ENCODE peak calls at places on chromosomes 13 and 19, in nine cellular contexts. J is MCF 10A; U is suprapubic skin; X is mucosa of descending colon; M is activated T-cell treated with anti-CD3 and anti-CD28 coated beads, Interleukin-2, amount 50 U/mL, for 48 hours; S is posterior vena cava; I is fibroblast of the conjunctiva; L is amniotic stem cell; N is GM06990. Q is an unnamed sample.

GRCh38 chr13:75895168-75895567 is 259.0 kb downstream of the LMO7 start:
- DNase-seq in J (no peak), U (no peak), X (no peak), M (no peak), S (no peak), I (no peak), L (no peak), N (no peak), Q (no peak)

GRCh38 chr19:5976768-5977167 is 1.2 kb downstream of the RANBP3 start:
- DNase-seq in J (no peak), U (no peak), X (no peak), M (no peak), S (no peak), I (no peak), L (no peak), N (no peak), Q (no peak)

GRCh38 chr13:32585625-32586021 is 629 bp upstream of the PDS5B start:
- DNase-seq in J (no peak), U (no peak), X (peak; percentile 14), M (peak; percentile 20), S (no peak), I (no peak), L (no peak), N (peak; percentile 14), Q (no peak)

GRCh38 chr19:43450545-43450997 is 14.8 kb downstream of the LYPD3 start:
- DNase-seq in J (no peak), U (no peak), X (no peak), M (no peak), S (no peak), I (no peak), L (peak; percentile 15), N (no peak), Q (no peak)

GRCh38 chr19:5054551-5055456 is 85.9 kb downstream of the KDM4B start:
- DNase-seq in J (no peak), U (no peak), X (no peak), M (no peak), S (no peak), I (no peak), L (no peak), N (no peak), Q (no peak)

GRCh38 chr19:4909172-4909896 is at the start of gene UHRF1:
- DNase-seq in J (peak; percentile 31), U (no peak), X (peak; percentile 7), M (peak; percentile 87), S (no peak), I (no peak), L (no peak), N (peak; percentile 83), Q (no peak)

GRCh38 chr13:59358014-59358413 is 805.7 kb downstream of the DIAPH3 start:
- DNase-seq in J (no peak), U (no peak), X (no peak), M (no peak), S (no peak), I (no peak), L (no peak), N (no peak), Q (no peak)

GRCh38 chr19:10911579-10912363 is 16.7 kb downstream of the YIPF2 start:
- DNase-seq in J (no peak), U (no peak), X (no peak), M (no peak), S (no peak), I (no peak), L (no peak), N (no peak), Q (no peak)

GRCh38 chr19:29650988-29651387 is 14.3 kb upstream of the PLEKHF1 start:
- DNase-seq in J (no peak), U (no peak), X (no peak), M (no peak), S (no peak), I (no peak), L (no peak), N (no peak), Q (no peak)

GRCh38 chr19:9523885-9524474 is 14.5 kb downstream of the ZNF426 start:
- DNase-seq in J (no peak), U (no peak), X (no peak), M (no peak), S (no peak), I (no peak), L (no peak), N (no peak), Q (no peak)

GRCh38 chr19:18464646-18465045 is 26.7 kb upstream of the ISYNA1 start:
- DNase-seq in J (peak; percentile 58), U (no peak), X (peak; percentile 80), M (no peak), S (peak; percentile 92), I (peak; percentile 90), L (peak; percentile 35), N (no peak), Q (peak; percentile 89)

GRCh38 chr19:45782820-45783785 is 813 bp upstream of the DMPK start:
- DNase-seq in J (peak; percentile 83), U (no peak), X (no peak), M (no peak), S (peak; percentile 90), I (peak; percentile 60), L (peak; percentile 81), N (no peak), Q (peak; percentile 94)

GRCh38 chr13:47890146-47890814 is 110.8 kb downstream of the SUCLA2 start:
- DNase-seq in J (peak; percentile 11), U (no peak), X (no peak), M (no peak), S (no peak), I (no peak), L (no peak), N (no peak), Q (no peak)

GRCh38 chr19:55132453-55133129 is 15.2 kb upstream of the PPP1R12C start:
- DNase-seq in J (no peak), U (no peak), X (no peak), M (no peak), S (no peak), I (no peak), L (no peak), N (no peak), Q (no peak)

GRCh38 chr19:29524912-29525870 is 603 bp upstream of the VSTM2B start:
- DNase-seq in J (no peak), U (no peak), X (no peak), M (peak; percentile 24), S (peak; percentile 75), I (no peak), L (no peak), N (no peak), Q (no peak)

GRCh38 chr13:59982631-59983382 is 180.9 kb downstream of the DIAPH3 start:
- DNase-seq in J (no peak), U (no peak), X (no peak), M (no peak), S (no peak), I (peak; percentile 1), L (no peak), N (no peak), Q (no peak)

GRCh38 chr13:71240906-71241305 is 626.1 kb downstream of the DACH1 start:
- DNase-seq in J (peak; percentile 3), U (no peak), X (peak; percentile 6), M (no peak), S (no peak), I (peak; percentile 6), L (no peak), N (no peak), Q (no peak)